ENCODE peak calls at places on chromosome X, in seven cellular contexts. H is uterus, O is WTC11, Q is esophagus squamous epithelium, P is NCI-H187, R is BJ, U is lung. F is an unnamed sample.

GRCh38 chrX:74343327-74343969 is 39.5 kb downstream of the ZCCHC13 start:
- DNase-seq in O (no peak), U (no peak), H (no peak), Q (no peak), P (no peak), R (no peak), F (no peak)

GRCh38 chrX:21972721-21973120 is 32.2 kb downstream of the SMS start:
- DNase-seq in R (no peak), O (no peak), P (no peak), U (no peak), H (no peak), Q (no peak), F (no peak)

GRCh38 chrX:24761306-24761705 is 67.6 kb downstream of the POLA1 start:
- DNase-seq in P (no peak), Q (no peak), O (no peak), R (no peak), H (no peak), U (no peak), F (no peak)

GRCh38 chrX:107029752-107030151 is 29.7 kb upstream of the MORC4 start:
- DNase-seq in Q (no peak), H (no peak), O (no peak), P (no peak), R (no peak), U (no peak), F (no peak)

GRCh38 chrX:24860140-24860539 is 155.6 kb downstream of the ARX start:
- DNase-seq in H (no peak), P (no peak), Q (no peak), O (no peak), U (no peak), R (no peak), F (no peak)

GRCh38 chrX:155768036-155768769 is 112.9 kb upstream of the VAMP7 start:
- DNase-seq in Q (no peak), H (no peak), P (no peak), R (no peak), U (no peak), O (no peak), F (peak)

GRCh38 chrX:65866146-65866545 is 173.7 kb downstream of the VSIG4 start:
- DNase-seq in H (no peak), U (no peak), R (no peak), P (no peak), O (no peak), Q (no peak), F (no peak)

GRCh38 chrX:69615779-69616519 is at the start of gene EDA:
- DNase-seq in U (peak), H (peak), Q (peak), O (peak), R (no peak), P (no peak), F (peak)